ENCODE peak calls at places on chromosomes 12 and 14, in five cellular contexts. F, T, G, S and M are unnamed samples.

GRCh38 chr14:24430143-24430681 is 458 bp downstream of the KHNYN start:
- DNase-seq in F (peak; percentile 82), T (peak; percentile 42), G (peak; percentile 79), S (peak; percentile 86), M (peak; percentile 54)

GRCh38 chr14:104927901-104928300 is 3.2 kb downstream of the PLD4 start:
- DNase-seq in F (no peak), T (no peak), G (no peak), S (no peak), M (no peak)

GRCh38 chr14:77800814-77801213 is 905 bp downstream of the ADCK1 start:
- DNase-seq in F (no peak), T (no peak), G (no peak), S (no peak), M (no peak)

GRCh38 chr12:63905523-63905922 is 61.0 kb downstream of the SRGAP1 start:
- DNase-seq in F (no peak), T (no peak), G (no peak), S (peak; percentile 82), M (peak; percentile 89)

GRCh38 chr12:20757-21156 is 45.8 kb upstream of the IQSEC3 start:
- DNase-seq in F (no peak), T (no peak), G (no peak), S (no peak), M (no peak)

GRCh38 chr14:37753459-37753858 is 158.0 kb downstream of the TTC6 start:
- DNase-seq in F (no peak), T (no peak), G (no peak), S (no peak), M (no peak)

GRCh38 chr12:89671469-89671868 is 37.2 kb downstream of the ATP2B1 start:
- DNase-seq in F (no peak), T (no peak), G (no peak), S (peak; percentile 40), M (no peak)

GRCh38 chr12:89882051-89882450 is 173.4 kb upstream of the ATP2B1 start:
- DNase-seq in F (no peak), T (no peak), G (no peak), S (peak; percentile 90), M (no peak)

GRCh38 chr12:71639341-71639760 is 24.3 kb downstream of the ZFC3H1 start:
- DNase-seq in F (no peak), T (no peak), G (peak; percentile 37), S (no peak), M (no peak)

GRCh38 chr12:71164166-71164876 is 6.5 kb upstream of the TSPAN8 start:
- DNase-seq in F (no peak), T (no peak), G (no peak), S (no peak), M (no peak)

GRCh38 chr14:63475761-63476160 is 67.4 kb downstream of the PPP2R5E start:
- DNase-seq in F (no peak), T (no peak), G (no peak), S (no peak), M (no peak)

GRCh38 chr14:101024686-101025085 is 121.2 kb upstream of the RTL1 start:
- DNase-seq in F (no peak), T (no peak), G (no peak), S (no peak), M (no peak)

GRCh38 chr12:130944878-130945277 is 8.8 kb upstream of the ADGRD1 start:
- DNase-seq in F (no peak), T (no peak), G (no peak), S (no peak), M (no peak)

GRCh38 chr14:71183856-71184255 is 276.6 kb downstream of the PCNX1 start:
- DNase-seq in F (no peak), T (no peak), G (no peak), S (no peak), M (no peak)

GRCh38 chr12:19826988-19827550 is 387.8 kb downstream of the AEBP2 start:
- DNase-seq in F (no peak), T (no peak), G (no peak), S (peak; percentile 67), M (no peak)

GRCh38 chr12:3680919-3681594 is 71.9 kb downstream of the CRACR2A start:
- DNase-seq in F (peak; percentile 41), T (no peak), G (no peak), S (no peak), M (peak; percentile 8)

GRCh38 chr14:105322791-105323556 is 8.4 kb downstream of the PACS2 start:
- DNase-seq in F (no peak), T (no peak), G (peak; percentile 25), S (no peak), M (no peak)

GRCh38 chr14:104532191-104532555 is 47.4 kb upstream of the C14orf180 start:
- DNase-seq in F (no peak), T (no peak), G (no peak), S (no peak), M (peak; percentile 25)

GRCh38 chr12:121579981-121580868 is 598 bp downstream of the KDM2B start:
- DNase-seq in F (peak; percentile 83), T (peak; percentile 85), G (peak; percentile 92), S (peak; percentile 78), M (peak; percentile 71)

GRCh38 chr12:2690348-2691000 is 104.3 kb upstream of the FKBP4 start:
- DNase-seq in F (no peak), T (no peak), G (no peak), S (no peak), M (no peak)

GRCh38 chr14:103880334-103880985 is 33.1 kb upstream of the PPP1R13B start:
- DNase-seq in F (no peak), T (no peak), G (no peak), S (no peak), M (no peak)

GRCh38 chr12:110330124-110330523 is 49.1 kb downstream of the ATP2A2 start:
- DNase-seq in F (no peak), T (no peak), G (no peak), S (no peak), M (no peak)

GRCh38 chr14:77376380-77376770 is 519 bp downstream of the TMED8 start:
- DNase-seq in F (peak; percentile 64), T (peak; percentile 14), G (peak; percentile 41), S (peak; percentile 19), M (no peak)

GRCh38 chr12:67807808-67808207 is 159.3 kb downstream of the DYRK2 start:
- DNase-seq in F (no peak), T (no peak), G (no peak), S (peak; percentile 71), M (no peak)

GRCh38 chr14:105528197-105528858 is 1.9 kb downstream of the TMEM121 start:
- DNase-seq in F (peak; percentile 83), T (peak; percentile 57), G (peak; percentile 64), S (peak; percentile 47), M (peak; percentile 84)

DNA sequence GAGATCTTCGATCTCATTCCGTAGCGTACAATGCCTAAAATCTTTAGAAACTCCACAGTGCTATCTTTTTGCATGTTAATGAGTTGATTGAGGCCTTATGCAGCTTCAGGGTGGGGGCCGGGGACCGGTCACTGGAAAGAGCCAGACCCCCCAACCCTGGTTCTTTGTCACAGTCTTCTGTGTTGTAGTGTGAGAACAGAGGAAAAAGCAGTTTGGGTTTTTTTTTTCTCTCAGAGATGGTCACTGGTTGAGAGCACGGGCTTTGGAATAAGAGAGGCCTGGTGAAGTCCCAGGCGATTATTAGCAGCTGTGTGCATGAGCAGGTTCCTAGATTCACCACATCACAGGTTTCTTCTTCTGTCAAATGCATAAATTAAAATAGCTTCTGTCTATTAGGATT is 88.1 kb downstream of the ST8SIA1 start:
- DNase-seq in F (no peak), T (no peak), G (no peak), S (no peak), M (no peak)
- H3K18ac ChIP-seq in F (no peak overlapping the region), T (peak overlapping the region; percentile 48), G (no peak overlapping the region), S (no peak overlapping the region), M (no peak overlapping the region)

GRCh38 chr14:23365353-23366162 is 586 bp upstream of the EFS start:
- DNase-seq in F (peak; percentile 82), T (peak; percentile 29), G (no peak), S (peak; percentile 44), M (peak; percentile 85)
- H2BK120ac ChIP-seq in F (no peak overlapping the region), T (peak overlapping the region; percentile 85), G (no peak overlapping the region), S (peak overlapping the region; percentile 74), M (peak overlapping the region; percentile 96)

DNA sequence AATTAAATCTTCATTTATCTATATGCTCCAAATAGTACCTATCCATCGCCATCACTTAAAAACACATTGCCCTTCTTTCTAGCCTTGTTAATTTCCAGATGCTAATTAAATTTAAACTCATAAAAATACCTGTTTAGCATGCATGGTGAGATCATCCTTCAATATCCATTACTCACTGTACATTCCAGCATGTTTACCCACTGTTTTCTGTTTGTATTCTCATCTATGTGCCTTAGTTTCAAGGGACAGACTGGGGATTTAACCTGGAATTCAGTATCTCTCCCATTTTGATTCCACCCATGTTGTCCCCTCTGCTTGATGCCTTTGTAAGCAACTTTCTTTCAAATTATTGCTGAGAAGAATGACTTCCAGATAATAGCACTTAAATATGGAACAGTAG is 208.0 kb downstream of the SPTSSA start:
- DNase-seq in F (no peak), T (no peak), G (no peak), S (no peak), M (no peak)
- H2BK12ac ChIP-seq in F (no peak overlapping the region), T (no peak overlapping the region), G (no peak overlapping the region), S (no peak overlapping the region), M (no peak overlapping the region)

GRCh38 chr12:57846285-57846576 is 298 bp downstream of the CTDSP2 start:
- DNase-seq in F (no peak), T (no peak), G (no peak), S (no peak), M (no peak)

GRCh38 chr12:57844725-57845477 is 1.6 kb downstream of the CTDSP2 start:
- DNase-seq in F (no peak), T (no peak), G (peak; percentile 80), S (peak; percentile 90), M (peak; percentile 46)

GRCh38 chr12:57846577-57847319 is at the start of gene CTDSP2:
- DNase-seq in F (peak; percentile 100), T (peak; percentile 98), G (peak; percentile 99), S (peak; percentile 98), M (peak; percentile 98)

GRCh38 chr12:57848208-57848607 is 1.7 kb upstream of the CTDSP2 start:
- DNase-seq in F (no peak), T (no peak), G (no peak), S (no peak), M (no peak)

GRCh38 chr12:57845478-57846284 is 848 bp downstream of the CTDSP2 start:
- DNase-seq in F (peak; percentile 79), T (no peak), G (peak; percentile 77), S (peak; percentile 58), M (peak; percentile 56)
- H3K18ac ChIP-seq in F (peak overlapping the region; percentile 91), T (peak overlapping the region; percentile 90), G (peak overlapping the region; percentile 91), S (peak overlapping the region; percentile 100), M (peak overlapping the region; percentile 91)

DNA sequence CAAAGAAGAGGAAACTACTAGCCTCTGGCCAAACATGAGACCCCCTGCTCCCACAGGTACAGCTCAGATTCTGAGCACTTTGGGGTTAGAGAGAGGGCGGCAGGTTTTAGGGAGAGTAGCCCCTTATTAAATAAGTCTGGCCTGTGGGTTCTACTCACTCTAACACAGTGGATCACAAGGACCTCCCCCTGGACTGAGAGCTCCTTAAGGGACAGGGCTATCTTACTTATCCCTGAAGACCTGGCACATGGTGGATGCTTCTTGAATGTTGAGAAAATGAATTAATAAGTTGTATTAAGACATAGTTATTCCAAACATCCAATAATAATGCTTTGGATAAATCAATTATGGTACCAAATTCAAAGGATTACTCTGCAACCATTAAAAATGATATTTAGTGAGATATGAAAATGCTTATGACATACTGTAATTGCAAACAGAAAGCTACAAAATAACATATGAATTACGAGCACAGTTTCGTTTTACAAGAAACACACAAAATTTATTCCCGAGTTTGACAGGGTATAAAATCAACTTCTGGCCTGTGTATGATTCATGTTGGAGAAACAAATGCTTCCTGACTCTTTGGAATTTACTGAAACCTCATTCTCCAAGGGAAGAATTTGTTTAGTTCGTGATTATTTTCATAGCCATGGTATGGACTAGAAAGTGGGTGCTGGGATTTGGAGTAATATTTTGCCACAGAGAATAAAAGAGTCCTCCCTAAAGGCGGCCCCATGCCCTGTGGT is 59.3 kb upstream of the BDKRB2 start:
- DNase-seq in F (peak; percentile 7), T (no peak), G (no peak), S (peak; percentile 48), M (peak; percentile 8)
- H2BK120ac ChIP-seq in F (no peak overlapping the region), T (no peak overlapping the region), G (no peak overlapping the region), S (no peak overlapping the region), M (peak overlapping the region; percentile 30)